ENCODE peak calls at places on chromosomes 5 and 9, in four cellular contexts. G is endothelial cell of umbilical vein, C is kidney, E is left ventricle myocardium inferior. U is an unnamed sample.

GRCh38 chr9:8859416-8859815 is 1059.8 kb upstream of the DMAC1 start:
- DNase-seq in C (no peak), G (no peak), E (no peak), U (no peak)

GRCh38 chr9:38432922-38433510 is 8.8 kb upstream of the IGFBPL1 start:
- DNase-seq in E (no peak), G (peak; percentile 37), C (no peak), U (no peak)

GRCh38 chr5:56327810-56328209 is 94.7 kb upstream of the ANKRD55 start:
- DNase-seq in G (peak; percentile 28), E (no peak), C (no peak), U (no peak)

GRCh38 chr9:85949591-85950335 is 8.8 kb downstream of the NAA35 start:
- DNase-seq in E (no peak), C (no peak), G (peak; percentile 49), U (no peak)

GRCh38 chr5:93649234-93649900 is 66.3 kb downstream of the NR2F1 start:
- DNase-seq in G (no peak), C (no peak), E (no peak), U (no peak)

GRCh38 chr5:133404724-133405123 is 207.6 kb downstream of the FSTL4 start:
- DNase-seq in C (no peak), G (no peak), E (no peak), U (no peak)

GRCh38 chr5:59542841-59543825 is 350.4 kb downstream of the PDE4D start:
- DNase-seq in E (peak; percentile 49), C (peak; percentile 67), G (peak; percentile 95), U (peak; percentile 36)

GRCh38 chr5:119332978-119333401 is 22.8 kb upstream of the TNFAIP8 start:
- DNase-seq in G (no peak), E (no peak), C (no peak), U (no peak)

GRCh38 chr5:136030956-136031611 is 2.3 kb downstream of the TGFBI start:
- DNase-seq in E (no peak), G (no peak), C (no peak), U (no peak)

GRCh38 chr5:81172710-81173109 is 60.4 kb upstream of the CKMT2 start:
- DNase-seq in C (no peak), G (no peak), E (no peak), U (no peak)

GRCh38 chr9:132804576-132805295 is 73.3 kb downstream of the AK8 start:
- DNase-seq in C (peak; percentile 57), G (no peak), E (no peak), U (no peak)

GRCh38 chr5:21919417-21920022 is 933.6 kb downstream of the CDH12 start:
- DNase-seq in E (no peak), C (no peak), G (peak; percentile 79), U (no peak)

GRCh38 chr5:179762079-179762780 is 29.6 kb downstream of the MAML1 start:
- DNase-seq in G (no peak), C (no peak), E (no peak), U (no peak)

GRCh38 chr9:119137479-119137878 is 231.8 kb downstream of the BRINP1 start:
- DNase-seq in E (no peak), C (no peak), G (no peak), U (no peak)
- TF ChIP-seq CTCF in E (no peak), C (no peak), G (no peak), U (no peak)

DNA sequence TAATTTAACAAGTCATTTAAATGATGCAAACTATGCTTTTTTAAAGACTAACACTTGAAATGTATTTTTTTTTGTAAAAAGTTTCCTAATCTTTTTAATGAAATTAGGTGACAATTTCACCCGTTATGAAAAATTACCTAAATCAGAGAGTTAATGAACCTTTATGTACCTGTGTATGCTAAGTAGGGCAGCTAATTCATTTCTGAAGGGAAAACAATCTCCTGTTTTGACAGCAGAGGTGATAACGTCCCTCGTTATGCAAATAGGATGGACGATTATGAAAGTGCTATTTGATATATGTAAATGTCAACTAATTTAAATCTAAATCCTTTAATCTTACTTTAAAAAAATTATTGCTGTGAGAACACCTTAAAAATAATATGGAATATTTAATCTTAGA is 58.8 kb downstream of the MEF2C start:
- DNase-seq in C (no peak), G (no peak), E (no peak), U (no peak)
- H3K4me1 ChIP-seq in C (peaks cover 2% of the 10 kb centered on the region), G (peaks cover 47% of the 10 kb centered on the region), E (peaks cover 83% of the 10 kb centered on the region), U (peaks cover 87% of the 10 kb centered on the region)

DNA sequence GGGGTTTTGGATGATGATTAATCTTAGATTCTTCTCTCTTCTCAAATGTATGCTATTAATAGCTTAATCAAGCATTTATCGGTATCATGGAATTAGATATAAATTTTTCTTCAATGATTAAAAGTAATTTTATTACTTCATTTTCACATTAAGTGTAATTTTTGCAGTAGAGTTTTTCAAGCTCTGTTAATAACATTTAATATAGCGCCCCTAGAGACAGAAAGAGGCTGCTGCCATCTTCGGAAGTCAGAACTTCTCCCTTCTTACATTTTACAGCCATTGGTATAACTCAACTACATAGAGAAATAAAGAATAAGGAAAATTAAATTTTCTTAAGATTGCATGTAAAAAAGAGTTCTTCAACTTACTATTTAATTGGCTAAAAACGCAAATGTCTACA is 540.3 kb downstream of the GABRG2 start:
- DNase-seq in C (no peak), E (no peak), G (no peak), U (no peak)
- TF ChIP-seq CTCF in C (no peak), E (no peak), G (no peak), U (no peak)

GRCh38 chr5:78506296-78507049 is 142.1 kb downstream of the LHFPL2 start:
- DNase-seq in G (no peak), C (no peak), E (no peak), U (no peak)
- H3K4me1 ChIP-seq in G (peaks cover 26% of the 10 kb centered on the region), C (peaks cover 16% of the 10 kb centered on the region), E (peaks cover 83% of the 10 kb centered on the region), U (peaks cover 79% of the 10 kb centered on the region)

DNA sequence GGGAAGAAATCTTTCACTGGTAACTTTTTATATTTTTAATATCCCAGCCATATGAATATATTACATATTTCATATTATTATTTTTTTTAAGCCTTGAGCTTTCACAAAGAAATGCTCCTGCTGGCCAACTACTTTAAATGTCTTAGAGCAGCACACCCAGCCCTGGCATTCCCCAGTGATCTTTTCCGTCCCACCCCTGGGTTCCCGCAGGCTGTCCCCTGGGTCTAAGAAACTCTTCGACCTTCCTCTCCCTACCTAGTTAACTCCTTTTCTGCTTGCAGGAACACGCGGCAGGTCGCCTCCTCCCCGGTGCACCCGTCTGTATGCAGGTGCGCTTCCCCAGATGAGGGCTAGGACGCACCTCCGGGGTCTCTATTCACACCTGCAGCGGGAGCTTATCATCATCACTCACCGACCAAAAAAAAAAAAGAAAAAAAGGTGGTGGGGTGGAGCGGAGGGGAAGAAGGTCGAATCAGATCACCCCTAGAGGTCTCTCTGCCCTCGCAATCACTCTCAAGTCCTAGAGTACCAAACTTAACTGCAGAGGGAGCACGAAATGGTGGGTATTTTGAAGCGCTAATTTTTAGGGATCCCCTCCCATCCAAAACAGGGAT is 696 bp downstream of the ZFP62 start:
- DNase-seq in C (peak; percentile 79), E (peak; percentile 26), G (no peak), U (peak; percentile 25)
- TF ChIP-seq CTCF in C (peak; percentile 1), E (no peak), G (no peak), U (peak; percentile 42)

GRCh38 chr9:106880081-106880480 is 17.1 kb downstream of the ZNF462 start:
- DNase-seq in C (no peak), G (no peak), E (no peak), U (no peak)
- H3K4me1 ChIP-seq in C (peaks cover 19% of the 10 kb centered on the region), G (peaks cover 17% of the 10 kb centered on the region), E (peaks cover 91% of the 10 kb centered on the region), U (peaks cover 72% of the 10 kb centered on the region)

GRCh38 chr9:134391319-134392231 is 65.3 kb downstream of the RXRA start:
- DNase-seq in C (no peak), G (no peak), E (no peak), U (no peak)
- TF ChIP-seq CTCF in C (no peak), G (no peak), E (no peak), U (no peak)

DNA sequence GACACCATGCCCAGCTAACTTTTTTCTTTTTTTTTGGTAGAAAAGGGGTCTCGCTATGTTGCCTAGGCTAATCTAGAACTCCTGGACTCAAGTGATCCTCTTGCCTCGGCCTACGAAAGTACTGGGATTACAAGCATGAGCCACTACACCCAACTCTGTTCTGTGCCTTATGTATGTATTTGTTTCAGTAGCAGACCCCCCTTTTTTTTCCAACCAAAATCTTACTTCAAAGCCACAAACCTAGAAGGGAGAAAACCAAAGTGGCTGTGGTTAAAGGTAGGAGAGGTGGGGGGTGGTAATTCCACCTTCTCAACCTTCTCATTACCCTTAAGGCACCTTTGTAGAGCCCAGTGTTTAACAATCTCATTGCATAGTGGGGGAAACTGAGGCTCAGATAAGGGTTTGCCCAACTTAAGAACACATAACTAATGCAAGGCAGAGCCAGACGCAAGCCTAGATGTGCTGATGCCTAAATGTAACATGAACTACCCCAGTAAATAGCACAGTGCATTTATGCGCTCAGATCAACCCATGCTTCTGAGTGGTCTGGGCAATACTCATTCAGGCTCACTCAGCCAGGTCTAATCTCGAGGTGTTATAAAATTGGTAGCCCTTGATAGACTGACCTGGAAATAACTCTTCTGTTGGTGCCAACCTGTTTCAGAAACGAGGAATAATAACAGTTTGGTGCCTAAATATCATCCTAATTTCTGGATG is 33.0 kb downstream of the ITK start:
- DNase-seq in E (no peak), C (no peak), G (no peak), U (no peak)
- H3K4me1 ChIP-seq in E (no peaks in the 10 kb centered on the region), C (no peaks in the 10 kb centered on the region), G (no peaks in the 10 kb centered on the region), U (no peaks in the 10 kb centered on the region)

GRCh38 chr9:109319631-109320233 is 1.1 kb downstream of the EPB41L4B start:
- DNase-seq in E (no peak), C (no peak), G (no peak), U (no peak)
- TF ChIP-seq CTCF in E (no peak), C (no peak), G (no peak), U (no peak)

DNA sequence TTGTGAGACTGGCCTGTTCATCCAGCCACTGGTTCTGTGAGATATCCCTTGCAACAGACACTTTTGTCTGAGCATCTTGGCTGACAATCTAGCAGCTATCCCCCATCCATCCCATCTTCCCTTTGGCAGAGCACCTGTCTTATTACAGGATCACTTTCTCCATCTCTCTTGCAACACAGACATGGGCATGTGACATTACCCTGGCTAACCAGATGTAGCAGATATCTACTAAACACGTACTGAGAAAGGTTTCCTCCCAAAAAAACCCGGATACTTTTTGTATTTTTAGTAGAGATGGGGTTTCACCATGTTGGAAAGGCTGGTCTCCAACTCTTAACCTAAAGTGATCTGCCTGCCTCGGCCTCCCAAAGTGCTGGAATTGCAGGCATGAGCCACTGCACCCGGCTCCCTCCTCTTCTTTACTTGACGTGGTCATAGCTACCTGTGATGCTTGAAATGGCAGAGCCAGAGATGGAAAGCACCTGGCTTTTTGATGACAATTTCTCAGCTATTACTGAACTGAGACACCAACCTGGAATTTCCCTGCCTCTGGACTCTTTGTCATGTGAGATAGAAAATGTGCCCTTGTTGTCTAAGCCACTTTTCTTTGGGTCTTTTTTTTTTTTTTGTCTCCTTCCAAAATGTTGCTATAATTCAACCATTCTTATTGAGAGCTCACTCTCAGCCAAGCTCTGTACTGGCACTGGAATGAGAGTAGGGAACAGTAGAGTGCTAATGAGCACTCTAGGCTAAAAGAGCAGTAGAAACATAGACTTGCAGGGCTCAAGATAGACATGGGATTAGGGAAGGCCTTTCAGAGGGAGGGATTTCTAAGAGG is 32.6 kb downstream of the FNBP1 start:
- DNase-seq in C (no peak), E (no peak), G (no peak), U (no peak)
- H3K4me1 ChIP-seq in C (peaks cover 2% of the 10 kb centered on the region), E (no peaks in the 10 kb centered on the region), G (no peaks in the 10 kb centered on the region), U (no peaks in the 10 kb centered on the region)